ENCODE peak calls at places on chromosomes 16 and 17, in nine cellular contexts. Y, H, C, K, X, Q, V, L and I are unnamed samples.

GRCh38 chr16:56848056-56848936 is 16.7 kb upstream of the SLC12A3 start:
- DNase-seq in H (no peak), Y (peak; percentile 43), V (peak; percentile 83), K (peak; percentile 56), X (no peak), Q (no peak), L (no peak), C (no peak), I (no peak)

GRCh38 chr17:21463204-21463661 is 87.1 kb downstream of the KCNJ12 start:
- DNase-seq in V (no peak), C (no peak), H (no peak), K (no peak), Q (no peak), X (no peak), Y (no peak), L (no peak), I (no peak)

GRCh38 chr17:77959216-77959925 is 868 bp downstream of the TNRC6C start:
- DNase-seq in C (no peak), H (peak; percentile 44), K (peak; percentile 22), Q (peak; percentile 8), V (peak; percentile 49), L (no peak), Y (no peak), X (peak; percentile 48), I (peak; percentile 45)

GRCh38 chr17:21297026-21297520 is 12.6 kb downstream of the MAP2K3 start:
- DNase-seq in Y (no peak), H (no peak), V (peak; percentile 69), Q (no peak), K (no peak), L (no peak), C (no peak), X (no peak), I (no peak)

GRCh38 chr17:45315583-45316270 is 1.1 kb downstream of the MAP3K14 start:
- DNase-seq in V (no peak), H (no peak), Y (no peak), L (no peak), X (no peak), C (no peak), Q (no peak), K (no peak), I (no peak)

GRCh38 chr16:9042943-9043680 is 48.3 kb upstream of the HAPSTR1 start:
- DNase-seq in K (peak; percentile 6), X (no peak), V (peak; percentile 92), C (no peak), L (no peak), H (no peak), Y (no peak), Q (no peak), I (no peak)

GRCh38 chr16:87949071-87949744 is 2.0 kb upstream of the BANP start:
- DNase-seq in K (no peak), L (no peak), V (no peak), Q (no peak), X (no peak), H (no peak), Y (no peak), C (no peak), I (no peak)

GRCh38 chr16:10923650-10924214 is 18.5 kb downstream of the DEXI start:
- DNase-seq in K (peak; percentile 80), H (no peak), C (peak; percentile 83), L (no peak), V (peak; percentile 31), X (no peak), Y (peak; percentile 75), Q (no peak), I (no peak)

GRCh38 chr17:80960797-80961452 is 30.7 kb upstream of the CHMP6 start:
- DNase-seq in L (no peak), H (no peak), K (no peak), Y (no peak), X (no peak), V (no peak), Q (no peak), C (no peak), I (no peak)

GRCh38 chr17:62919388-62919787 is 46.6 kb upstream of the TANC2 start:
- DNase-seq in C (no peak), X (no peak), K (no peak), L (no peak), H (peak; percentile 28), Y (no peak), V (no peak), Q (no peak), I (no peak)

GRCh38 chr17:48294989-48295892 is 134.8 kb downstream of the SKAP1 start:
- DNase-seq in H (no peak), L (no peak), Y (no peak), X (no peak), K (no peak), Q (no peak), V (peak; percentile 16), C (no peak), I (no peak)

GRCh38 chr16:89121691-89122321 is 28.2 kb downstream of the ACSF3 start:
- DNase-seq in C (no peak), L (no peak), Q (no peak), K (no peak), Y (no peak), H (no peak), V (no peak), X (no peak), I (no peak)
- H3K27ac ChIP-seq in C (no peak overlapping the region), L (no peak overlapping the region), Q (no peak overlapping the region), K (no peak overlapping the region), Y (no peak overlapping the region), H (no peak overlapping the region), V (no peak overlapping the region), X (no peak overlapping the region), I (peak overlapping the region; percentile 44)

GRCh38 chr17:2396192-2396567 is 4.7 kb downstream of the MNT start:
- DNase-seq in Y (no peak), H (no peak), Q (no peak), V (no peak), K (no peak), L (no peak), C (no peak), X (no peak), I (no peak)
- H3K27ac ChIP-seq in Y (peak overlapping the region; percentile 97), H (peak overlapping the region; percentile 98), Q (peak overlapping the region; percentile 35), V (peak overlapping the region; percentile 99), K (peak overlapping the region; percentile 93), L (peak overlapping the region; percentile 53), C (peak overlapping the region; percentile 99), X (peak overlapping the region; percentile 97), I (peak overlapping the region; percentile 25)

GRCh38 chr16:86198201-86199118 is 299.5 kb downstream of the IRF8 start:
- DNase-seq in H (no peak), V (no peak), K (no peak), X (no peak), Y (no peak), L (no peak), Q (no peak), C (no peak), I (no peak)

GRCh38 chr16:86196687-86197391 is 297.9 kb downstream of the IRF8 start:
- DNase-seq in Q (no peak), K (no peak), H (no peak), L (no peak), V (no peak), X (no peak), C (no peak), Y (no peak), I (no peak)

GRCh38 chr16:86199182-86199581 is 300.2 kb downstream of the IRF8 start:
- DNase-seq in V (no peak), X (no peak), H (no peak), K (no peak), C (no peak), Q (no peak), Y (no peak), L (no peak), I (no peak)

GRCh38 chr16:86193528-86194193 is 294.7 kb downstream of the IRF8 start:
- DNase-seq in C (no peak), L (no peak), K (no peak), H (no peak), Y (no peak), X (no peak), V (no peak), Q (no peak), I (no peak)

DNA sequence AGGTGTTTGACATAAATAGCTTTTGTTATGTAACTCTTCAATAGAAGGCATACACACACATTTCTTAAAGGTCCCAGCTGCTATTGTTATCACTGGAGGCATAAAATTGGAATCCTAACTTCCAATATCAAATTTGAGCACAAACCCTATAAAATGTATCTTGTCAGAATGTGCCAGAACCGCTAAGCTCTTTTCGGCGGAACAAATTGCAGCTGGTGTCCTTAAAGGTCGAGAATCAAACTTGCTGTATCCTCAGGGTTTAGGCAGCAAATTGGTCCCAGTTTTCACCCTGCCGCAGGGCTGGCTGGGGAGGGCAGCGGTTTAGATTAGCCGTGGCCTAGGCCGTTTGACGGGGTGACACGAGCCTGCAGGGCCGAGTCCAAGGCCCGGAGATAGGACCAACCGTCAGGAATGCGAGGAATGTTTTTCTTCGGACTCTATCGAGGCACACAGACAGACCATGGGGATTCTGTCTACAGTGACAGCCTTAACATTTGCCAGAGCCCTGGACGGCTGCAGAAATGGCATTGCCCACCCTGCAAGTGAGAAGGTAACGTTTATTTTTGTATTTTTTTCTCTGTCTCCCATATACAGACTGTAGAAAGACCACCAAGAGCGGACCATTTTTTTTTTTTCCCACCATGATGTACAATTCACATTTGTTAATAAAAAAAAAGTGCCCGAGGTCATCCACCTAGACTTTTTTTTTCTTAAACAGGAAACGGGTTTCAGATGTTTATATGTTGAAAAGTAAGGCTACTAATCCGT is 297.1 kb downstream of the IRF8 start:
- DNase-seq in Q (no peak), Y (no peak), X (no peak), K (no peak), C (no peak), L (no peak), V (no peak), H (peak; percentile 95), I (no peak)
- H3K27ac ChIP-seq in Q (no peak overlapping the region), Y (no peak overlapping the region), X (no peak overlapping the region), K (no peak overlapping the region), C (no peak overlapping the region), L (no peak overlapping the region), V (no peak overlapping the region), H (peak overlapping the region; percentile 91), I (no peak overlapping the region)

GRCh38 chr17:57735707-57736106 is 9.4 kb downstream of the CCDC182 start:
- DNase-seq in X (peak; percentile 70), Q (no peak), H (no peak), L (no peak), K (no peak), C (no peak), V (no peak), Y (no peak), I (no peak)
- H3K27ac ChIP-seq in X (no peak overlapping the region), Q (no peak overlapping the region), H (no peak overlapping the region), L (no peak overlapping the region), K (no peak overlapping the region), C (no peak overlapping the region), V (no peak overlapping the region), Y (no peak overlapping the region), I (no peak overlapping the region)